ENCODE peak calls at places on chromosomes 5 and 9, in five cellular contexts. T is GM12865, O is retinal pigment epithelial cell, X is GM13977, Q is AG09309. G is an unnamed sample.

GRCh38 chr5:100148239-100148638 is 386.9 kb upstream of the FAM174A start:
- DNase-seq in X (no peak), T (no peak), Q (no peak), O (no peak), G (no peak)

GRCh38 chr5:36145311-36145710 is 6.4 kb downstream of the LMBRD2 start:
- DNase-seq in X (no peak), O (no peak), Q (no peak), T (no peak), G (no peak)

GRCh38 chr5:57539281-57539701 is 56.7 kb upstream of the ACTBL2 start:
- DNase-seq in Q (peak), T (no peak), O (no peak), X (no peak), G (no peak)

GRCh38 chr9:91555132-91555531 is 131.5 kb upstream of the NFIL3 start:
- DNase-seq in O (no peak), Q (no peak), T (no peak), X (no peak), G (no peak)

GRCh38 chr5:5979362-5979760 is 399.0 kb downstream of the MED10 start:
- DNase-seq in Q (no peak), O (no peak), T (no peak), X (no peak), G (no peak)

GRCh38 chr9:36258170-36258988 is at the start of gene GNE:
- DNase-seq in X (peak), Q (peak), O (peak), T (peak), G (peak)

GRCh38 chr9:136921718-136922117 is 22.8 kb downstream of the FBXW5 start:
- DNase-seq in Q (no peak), O (no peak), T (no peak), X (no peak), G (no peak)

GRCh38 chr9:127027694-127028093 is 94.7 kb downstream of the ANGPTL2 start:
- DNase-seq in T (no peak), O (no peak), X (no peak), Q (no peak), G (no peak)

GRCh38 chr9:87592554-87593394 is 95.1 kb downstream of the DAPK1 start:
- DNase-seq in Q (no peak), T (no peak), X (no peak), O (no peak), G (no peak)

GRCh38 chr5:63916786-63917185 is 45.5 kb downstream of the HTR1A start:
- DNase-seq in X (no peak), O (no peak), Q (no peak), T (no peak), G (no peak)

GRCh38 chr9:111068816-111069215 is 30.5 kb upstream of the LPAR1 start:
- DNase-seq in X (no peak), T (no peak), O (no peak), Q (peak), G (no peak)

GRCh38 chr9:91433180-91433579 is 9.5 kb upstream of the NFIL3 start:
- DNase-seq in X (peak), T (peak), Q (peak), O (peak), G (no peak)

GRCh38 chr9:108088916-108089315 is 599.3 kb upstream of the KLF4 start:
- DNase-seq in Q (no peak), X (no peak), T (no peak), O (no peak), G (no peak)

GRCh38 chr5:52915176-52915875 is 73.8 kb upstream of the ITGA2 start:
- DNase-seq in O (no peak), T (peak), Q (peak), X (peak), G (peak)

GRCh38 chr5:96868603-96869371 is 7.5 kb upstream of the ERAP2 start:
- DNase-seq in O (no peak), X (peak), Q (peak), T (peak), G (peak)

GRCh38 chr5:133962131-133962530 is 6.3 kb downstream of the C5orf15 start:
- DNase-seq in Q (no peak), X (no peak), O (no peak), T (no peak), G (no peak)

GRCh38 chr5:9140711-9141110 is 405.2 kb downstream of the SEMA5A start:
- DNase-seq in X (no peak), Q (no peak), T (no peak), O (no peak), G (no peak)

DNA sequence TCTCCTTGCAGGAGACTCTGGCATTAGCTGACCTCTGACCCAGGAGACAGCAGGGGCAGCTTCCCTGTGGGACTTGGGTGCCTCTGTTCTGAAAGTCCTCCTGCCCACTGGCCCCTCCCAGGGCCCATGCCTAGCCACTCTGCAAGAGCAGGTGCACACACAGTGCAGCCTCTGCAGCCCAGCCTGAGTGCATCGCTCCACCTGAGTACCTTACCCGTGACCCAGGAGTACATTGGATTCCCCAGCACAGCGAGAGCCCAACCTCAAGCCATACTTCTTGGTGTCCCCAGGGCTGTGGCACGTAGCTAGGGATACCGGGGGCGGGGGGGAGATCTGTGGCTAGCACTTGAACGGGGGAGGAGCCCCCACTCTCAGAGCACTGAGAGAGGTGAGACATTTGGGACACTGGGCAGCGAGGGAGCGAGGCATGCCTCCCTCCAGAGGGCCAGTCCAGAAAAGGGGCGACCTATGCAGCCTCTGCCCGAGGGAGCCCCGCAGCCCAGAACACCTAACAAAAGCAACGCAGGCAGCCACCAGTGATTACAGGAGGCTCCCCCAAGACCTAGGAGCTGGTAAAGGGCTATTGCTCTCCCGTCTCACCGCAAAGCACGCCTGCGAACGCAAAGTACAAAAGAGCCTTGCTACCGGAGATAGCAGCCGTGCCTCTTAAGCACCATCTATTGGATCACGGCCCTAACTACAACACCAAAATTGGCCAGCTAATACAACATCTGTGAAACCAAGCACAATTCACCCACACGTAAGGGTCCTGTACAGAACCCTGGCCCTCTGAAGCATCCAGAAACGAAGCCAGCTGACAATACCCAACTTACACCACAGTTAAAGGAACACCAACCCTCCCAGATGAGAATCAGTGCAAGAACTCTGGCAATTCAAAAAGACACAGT is 826 bp upstream of the PRDM9 start:
- DNase-seq in Q (no peak), O (no peak), T (no peak), X (no peak), G (no peak)
- TF ChIP-seq CTCF in Q (no peak), O (peak), T (no peak), X (no peak), G (no peak)

GRCh38 chr9:133717113-133718031 is 20.8 kb downstream of the SARDH start:
- DNase-seq in O (no peak), Q (no peak), X (no peak), T (no peak), G (no peak)

GRCh38 chr9:133714606-133715294 is 23.4 kb downstream of the SARDH start:
- DNase-seq in Q (no peak), O (peak), T (no peak), X (no peak), G (no peak)

GRCh38 chr9:133715295-133715865 is 22.8 kb downstream of the SARDH start:
- DNase-seq in T (no peak), X (no peak), O (no peak), Q (no peak), G (no peak)

GRCh38 chr9:133716564-133717112 is 21.5 kb downstream of the SARDH start:
- DNase-seq in T (no peak), O (no peak), Q (no peak), X (no peak), G (no peak)

GRCh38 chr9:133715866-133716563 is 22.1 kb downstream of the SARDH start:
- DNase-seq in Q (no peak), O (no peak), X (no peak), T (no peak), G (no peak)
- TF ChIP-seq CTCF in Q (peak), O (peak), X (peak), T (peak), G (peak)

DNA sequence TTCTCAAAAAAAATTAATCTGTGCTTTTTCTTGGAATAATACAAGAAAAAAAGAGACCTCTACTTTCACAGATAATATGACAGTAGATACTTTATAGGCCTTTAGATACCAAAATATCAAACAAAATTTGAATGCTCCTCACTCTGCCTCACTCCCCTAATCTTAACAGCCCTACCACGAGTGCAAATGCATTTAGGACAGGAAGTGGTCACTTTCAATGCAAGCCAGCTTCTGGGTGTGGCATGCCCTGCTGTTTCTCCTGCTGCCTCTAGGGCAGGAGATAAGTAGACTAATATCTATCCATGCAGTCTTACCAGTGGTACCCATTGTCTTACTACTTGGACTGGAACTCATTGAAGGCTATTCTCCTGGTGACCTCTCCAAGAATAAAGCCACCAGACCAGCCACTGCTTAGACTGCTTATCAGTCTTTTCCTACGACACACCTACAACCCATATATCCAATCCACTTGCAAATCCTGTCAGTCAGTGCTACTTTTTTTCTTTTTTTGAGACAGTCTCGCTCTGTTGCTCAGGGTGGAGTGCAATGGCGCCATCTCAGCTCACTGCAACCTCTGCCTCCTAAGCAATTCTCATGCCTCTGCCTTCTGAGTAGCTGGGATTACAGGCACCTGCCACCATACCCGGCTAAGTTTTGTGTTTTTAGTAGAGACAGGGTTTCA is 23.0 kb downstream of the FRRS1L start:
- DNase-seq in X (peak), T (peak), Q (no peak), O (no peak), G (no peak)
- TF ChIP-seq CTCF in X (peak), T (peak), Q (peak), O (peak), G (peak)

DNA sequence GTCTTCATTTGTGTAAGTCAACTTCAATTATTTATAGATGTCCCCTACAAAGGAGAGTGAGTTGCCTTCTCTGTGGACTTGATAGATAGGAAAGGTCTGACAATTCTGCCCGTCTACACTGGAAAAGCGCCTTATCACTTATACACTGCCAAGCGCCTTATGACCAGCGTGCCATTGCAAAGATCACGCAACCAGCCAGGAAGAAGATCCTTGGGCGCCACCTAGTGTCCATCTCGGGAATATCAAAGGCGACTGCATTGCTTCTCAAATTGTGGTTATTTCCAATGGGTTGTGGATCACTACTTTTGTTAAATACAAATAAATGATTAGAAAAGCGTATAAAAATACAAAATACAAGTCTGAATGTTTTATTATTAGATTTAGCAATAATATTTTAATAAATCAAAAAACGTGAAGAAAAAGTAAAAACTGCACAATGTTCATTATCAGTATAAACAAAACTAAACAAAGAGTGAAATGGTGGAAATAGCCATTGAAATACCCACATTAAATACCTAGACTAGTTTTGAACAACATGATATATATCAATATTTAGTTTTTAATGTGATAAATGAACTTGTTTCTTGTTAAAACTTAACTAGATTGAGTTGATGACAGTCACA is 27.8 kb downstream of the SUB1 start:
- DNase-seq in T (peak), Q (peak), O (peak), X (peak), G (peak)
- TF ChIP-seq CTCF in T (peak), Q (peak), O (peak), X (peak), G (peak)

GRCh38 chr5:151219789-151220188 is 4.1 kb downstream of the CCDC69 start:
- DNase-seq in O (no peak), T (no peak), Q (no peak), X (no peak), G (no peak)
- TF ChIP-seq CTCF in O (peak), T (peak), Q (peak), X (peak), G (peak)

GRCh38 chr9:120927125-120928014 is 774 bp upstream of the TRAF1 start:
- DNase-seq in Q (no peak), O (no peak), X (no peak), T (peak), G (no peak)

GRCh38 chr9:120926397-120926928 is at the start of gene TRAF1:
- DNase-seq in O (no peak), Q (no peak), X (no peak), T (peak), G (no peak)

GRCh38 chr9:120928015-120928719 is 1.6 kb upstream of the TRAF1 start:
- DNase-seq in X (no peak), Q (no peak), T (peak), O (no peak), G (no peak)

GRCh38 chr9:120929392-120929791 is 2.8 kb upstream of the TRAF1 start:
- DNase-seq in O (no peak), Q (no peak), T (no peak), X (no peak), G (no peak)

DNA sequence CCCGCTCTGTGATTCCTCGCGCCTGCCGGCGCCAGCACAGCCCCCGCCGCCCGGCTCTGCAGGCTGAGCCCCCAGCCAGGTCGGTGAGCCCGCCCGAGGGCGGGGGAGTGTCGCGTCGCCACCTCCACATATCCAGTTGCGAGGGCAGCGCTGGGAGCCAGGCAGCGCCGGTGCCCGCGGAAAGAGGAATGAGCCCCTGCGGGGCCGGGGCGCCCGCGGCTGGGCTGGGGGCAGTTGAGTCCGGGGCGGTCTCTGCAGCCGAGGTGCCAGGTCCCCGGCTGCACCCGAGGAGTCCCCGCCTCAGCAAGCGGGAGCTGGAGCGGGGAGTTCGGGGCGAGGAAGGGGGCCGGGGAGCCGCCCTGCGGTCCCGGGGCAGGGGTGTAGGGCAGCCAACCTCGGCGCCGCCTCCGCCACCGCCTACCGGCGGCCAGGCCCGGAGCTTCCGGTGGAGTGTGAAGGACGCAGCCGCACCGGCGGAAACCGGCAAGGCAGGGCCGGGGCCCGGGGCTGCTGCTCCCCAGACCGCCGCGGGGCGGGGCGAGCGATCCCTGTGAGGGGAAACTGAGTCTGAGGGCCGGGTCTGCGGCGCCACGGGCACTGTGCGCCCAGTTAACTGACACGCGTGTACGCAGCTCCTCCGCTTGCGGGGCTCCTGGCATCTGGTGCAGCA is 2.3 kb upstream of the TRAF1 start:
- DNase-seq in O (no peak), Q (no peak), T (peak), X (peak), G (no peak)
- TF ChIP-seq CTCF in O (peak), Q (no peak), T (no peak), X (peak), G (peak)

GRCh38 chr9:112094240-112094639 is 80.9 kb downstream of the SUSD1 start:
- DNase-seq in X (no peak), O (no peak), T (no peak), Q (no peak), G (no peak)
- TF ChIP-seq CTCF in X (no peak), O (no peak), T (no peak), Q (no peak), G (no peak)

G was measured in GM12864.